ENCODE peak calls at places on chromosomes 13 and 19, in four cellular contexts. Z, N, A and F are unnamed samples. For H3K36me3, the result is how much of the 10 kb centered on the place peaks cover.

GRCh38 chr19:10091370-10091687 is 5.2 kb downstream of the SHFL start:
- DNase-seq in Z (no peak), N (no peak), A (no peak), F (no peak)

GRCh38 chr19:883661-884211 is 9.3 kb downstream of the MED16 start:
- DNase-seq in Z (no peak), N (no peak), A (peak), F (no peak)

GRCh38 chr19:30540671-30541210 is 168.6 kb downstream of the ZNF536 start:
- DNase-seq in Z (no peak), N (no peak), A (no peak), F (no peak)

GRCh38 chr19:934865-935422 is 9.1 kb downstream of the ARID3A start:
- DNase-seq in Z (no peak), N (peak), A (peak), F (peak)

GRCh38 chr13:42524487-42525034 is 49.4 kb upstream of the TNFSF11 start:
- DNase-seq in Z (no peak), N (no peak), A (no peak), F (no peak)

GRCh38 chr19:38545596-38545995 is 72.2 kb downstream of the MAP4K1 start:
- DNase-seq in Z (no peak), N (no peak), A (no peak), F (no peak)

GRCh38 chr19:5536337-5536894 is 31.3 kb downstream of the TINCR start:
- DNase-seq in Z (no peak), N (peak), A (peak), F (no peak)

GRCh38 chr19:17061691-17062090 is 13.6 kb downstream of the HAUS8 start:
- DNase-seq in Z (no peak), N (no peak), A (no peak), F (peak)

GRCh38 chr19:57708641-57709354 is at the start of gene ZNF154:
- DNase-seq in Z (peak), N (peak), A (peak), F (peak)

GRCh38 chr19:11286312-11286974 is 9.5 kb upstream of the TSPAN16 start:
- DNase-seq in Z (no peak), N (no peak), A (no peak), F (no peak)

GRCh38 chr13:62483774-62484173 is 1068.1 kb upstream of the PCDH20 start:
- DNase-seq in Z (no peak), N (no peak), A (no peak), F (no peak)

GRCh38 chr19:5398693-5399057 is 56.5 kb upstream of the ZNRF4 start:
- DNase-seq in Z (no peak), N (no peak), A (no peak), F (no peak)

GRCh38 chr13:38520041-38520440 is 166.8 kb upstream of the FREM2 start:
- DNase-seq in Z (no peak), N (no peak), A (no peak), F (no peak)

GRCh38 chr19:50292216-50292827 is 36.9 kb downstream of the KCNC3 start:
- DNase-seq in Z (no peak), N (no peak), A (no peak), F (no peak)

GRCh38 chr19:19101540-19101939 is 36.7 kb downstream of the TMEM161A start:
- DNase-seq in Z (no peak), N (no peak), A (no peak), F (no peak)

GRCh38 chr19:8017808-8018207 is 12.4 kb upstream of the ELAVL1 start:
- DNase-seq in Z (no peak), N (no peak), A (no peak), F (peak)

GRCh38 chr13:43289458-43290255 is 266.3 kb downstream of the DNAJC15 start:
- DNase-seq in Z (no peak), N (no peak), A (no peak), F (no peak)

GRCh38 chr19:29823581-29824330 is 12.0 kb downstream of the CCNE1 start:
- DNase-seq in Z (no peak), N (no peak), A (peak), F (no peak)

GRCh38 chr19:57053401-57053800 is 66.4 kb upstream of the USP29 start:
- DNase-seq in Z (no peak), N (no peak), A (no peak), F (no peak)

GRCh38 chr19:3047307-3048189 is 14.7 kb downstream of the TLE5 start:
- DNase-seq in Z (no peak), N (peak), A (peak), F (peak)

GRCh38 chr19:18202759-18203407 is 959 bp downstream of the RAB3A start:
- DNase-seq in Z (no peak), N (no peak), A (peak), F (peak)

GRCh38 chr13:30846311-30846710 is 59.8 kb upstream of the MEDAG start:
- DNase-seq in Z (no peak), N (no peak), A (no peak), F (no peak)

GRCh38 chr19:42114412-42114811 is 17.8 kb downstream of the POU2F2 start:
- DNase-seq in Z (no peak), N (peak), A (peak), F (peak)

GRCh38 chr13:41111454-41111853 is 21.1 kb downstream of the KBTBD6 start:
- DNase-seq in Z (no peak), N (no peak), A (no peak), F (no peak)

GRCh38 chr13:36850790-36851438 is 31.9 kb downstream of the RFXAP start:
- DNase-seq in Z (no peak), N (no peak), A (no peak), F (peak)

GRCh38 chr13:43835701-43836100 is 43.8 kb downstream of the CCDC122 start:
- DNase-seq in Z (no peak), N (no peak), A (no peak), F (no peak)

GRCh38 chr19:50661675-50662441 is 12.6 kb downstream of the C19orf81 start:
- DNase-seq in Z (no peak), N (no peak), A (no peak), F (no peak)

GRCh38 chr13:43132228-43132627 is 108.8 kb downstream of the DNAJC15 start:
- DNase-seq in Z (peak), N (peak), A (no peak), F (peak)

GRCh38 chr19:2037676-2038255 is 13.3 kb downstream of the MKNK2 start:
- DNase-seq in Z (no peak), N (no peak), A (peak), F (no peak)

GRCh38 chr19:47767349-47767748 is 11.2 kb upstream of the SELENOW start:
- DNase-seq in Z (no peak), N (no peak), A (no peak), F (no peak)
- H3K36me3 ChIP-seq in Z (under half), N (under half), A (under half), F (under half)

DNA sequence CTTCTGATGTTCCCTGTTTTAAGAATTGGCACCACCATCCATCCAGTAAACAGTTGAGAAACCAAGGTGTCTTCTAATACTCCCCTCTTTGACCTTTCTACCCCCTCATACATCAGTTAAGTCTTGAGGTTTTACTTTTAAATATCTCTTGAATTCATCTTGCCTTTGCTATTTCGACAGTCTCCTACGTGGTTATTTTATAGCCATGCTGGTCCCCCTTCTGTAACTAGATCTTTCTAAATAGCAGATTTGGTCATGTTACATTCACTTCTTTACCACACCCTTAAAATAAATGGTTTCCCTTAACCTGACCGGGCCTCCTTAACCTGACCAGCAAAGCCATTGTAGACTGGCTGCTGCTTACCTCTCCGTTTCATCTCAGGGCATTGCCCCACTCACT is 5.4 kb downstream of the GPR180 start:
- DNase-seq in Z (no peak), N (no peak), A (no peak), F (no peak)
- H3K36me3 ChIP-seq in Z (under half), N (under half), A (under half), F (under half)

DNA sequence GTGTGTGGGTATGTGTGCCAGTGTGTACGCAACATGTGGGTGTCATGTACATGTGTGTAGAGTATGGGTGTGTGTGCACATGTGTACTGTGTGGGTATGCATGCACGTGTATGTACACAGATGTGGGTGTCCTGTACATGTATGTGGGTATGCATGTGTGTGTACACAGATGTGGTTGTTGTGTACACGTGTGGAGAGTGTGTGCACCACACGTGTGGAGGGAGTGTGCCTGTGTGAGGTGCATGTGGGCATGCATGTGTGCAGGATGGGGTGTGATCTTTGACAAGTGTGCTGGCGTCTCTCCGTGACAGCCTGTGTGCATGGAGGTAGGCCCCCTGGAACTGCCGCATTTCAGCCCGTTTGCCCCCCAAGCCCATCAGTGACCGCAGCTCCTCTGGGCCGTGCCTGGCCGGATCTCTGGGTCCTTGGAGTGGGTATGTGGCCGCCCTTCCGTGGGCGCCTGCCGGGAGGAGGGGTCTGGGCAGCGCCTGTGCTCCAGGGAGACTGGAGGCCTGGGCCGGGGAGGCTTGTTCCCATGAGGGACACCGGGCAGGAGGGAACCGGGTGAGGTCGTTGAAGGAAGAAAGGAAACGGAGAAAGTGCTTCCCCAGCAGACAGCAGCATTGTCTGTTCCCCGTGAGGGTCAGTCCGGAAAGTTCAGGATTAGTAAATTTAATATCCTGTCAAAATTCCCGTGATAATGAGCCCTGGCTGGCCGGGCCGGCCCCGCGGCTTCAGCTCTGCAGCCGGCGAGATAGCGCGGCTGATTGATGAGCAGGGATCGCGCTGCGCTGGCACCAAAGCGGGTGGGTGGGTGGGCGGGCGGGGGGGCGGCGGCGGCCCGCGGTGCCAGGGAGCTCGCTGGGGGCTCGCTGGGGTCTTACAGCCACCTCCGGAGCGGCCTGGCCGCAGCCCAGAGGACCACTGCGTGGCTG is 91.1 kb upstream of the SOX1 start:
- DNase-seq in Z (no peak), N (no peak), A (no peak), F (no peak)
- H3K36me3 ChIP-seq in Z (under half), N (under half), A (under half), F (under half)

GRCh38 chr13:75857291-75857690 is 221.2 kb downstream of the LMO7 start:
- DNase-seq in Z (no peak), N (no peak), A (no peak), F (no peak)
- H3K36me3 ChIP-seq in Z (under half), N (under half), A (half or more), F (under half)